ENCODE peak calls at places on chromosome X, in eight cellular contexts. One of them, this sample, is unnamed. For H3K4me1, the result is how much of the 10 kb centered on the place peaks cover.

GRCh38 chrX:25021132-25021498 is 5.3 kb upstream of the ARX start:
- DNase-seq in left ventricle myocardium inferior: no peak
- DNase-seq in lower lobe of right lung: no peak
- DNase-seq in fibroblast of lung: no peak
- DNase-seq in astrocyte: no peak
- DNase-seq in body of pancreas: no peak
- DNase-seq in testis: no peak
- DNase-seq in Peyer's patch: no peak
- DNase-seq in this sample: peak

GRCh38 chrX:53088136-53088974 is 5.6 kb upstream of the KANTR start:
- DNase-seq in left ventricle myocardium inferior: peak
- DNase-seq in lower lobe of right lung: peak
- DNase-seq in fibroblast of lung: peak
- DNase-seq in astrocyte: peak
- DNase-seq in body of pancreas: peak
- DNase-seq in testis: peak
- DNase-seq in Peyer's patch: peak
- DNase-seq in this sample: peak

GRCh38 chrX:46758163-46758955 is 559 bp downstream of the SLC9A7 start:
- DNase-seq in left ventricle myocardium inferior: no peak
- DNase-seq in lower lobe of right lung: no peak
- DNase-seq in fibroblast of lung: peak
- DNase-seq in astrocyte: no peak
- DNase-seq in body of pancreas: peak
- DNase-seq in testis: peak
- DNase-seq in Peyer's patch: peak
- DNase-seq in this sample: peak

GRCh38 chrX:55163171-55163570 is 57.0 kb upstream of the PAGE5 start:
- DNase-seq in left ventricle myocardium inferior: no peak
- DNase-seq in lower lobe of right lung: no peak
- DNase-seq in fibroblast of lung: no peak
- DNase-seq in astrocyte: no peak
- DNase-seq in body of pancreas: no peak
- DNase-seq in testis: no peak
- DNase-seq in Peyer's patch: no peak
- DNase-seq in this sample: no peak

GRCh38 chrX:41559662-41560061 is 112.5 kb downstream of the NYX start:
- DNase-seq in left ventricle myocardium inferior: no peak
- DNase-seq in lower lobe of right lung: no peak
- DNase-seq in fibroblast of lung: peak
- DNase-seq in astrocyte: peak
- DNase-seq in body of pancreas: no peak
- DNase-seq in testis: no peak
- DNase-seq in Peyer's patch: no peak
- DNase-seq in this sample: no peak

GRCh38 chrX:18873189-18873791 is 110.6 kb downstream of the PHKA2 start:
- DNase-seq in left ventricle myocardium inferior: no peak
- DNase-seq in lower lobe of right lung: no peak
- DNase-seq in fibroblast of lung: peak
- DNase-seq in astrocyte: peak
- DNase-seq in body of pancreas: no peak
- DNase-seq in testis: no peak
- DNase-seq in Peyer's patch: no peak
- DNase-seq in this sample: no peak

GRCh38 chrX:133054761-133055385 is 42.0 kb downstream of the USP26 start:
- DNase-seq in left ventricle myocardium inferior: no peak
- DNase-seq in lower lobe of right lung: no peak
- DNase-seq in fibroblast of lung: no peak
- DNase-seq in astrocyte: no peak
- DNase-seq in body of pancreas: no peak
- DNase-seq in testis: no peak
- DNase-seq in Peyer's patch: no peak
- DNase-seq in this sample: no peak

GRCh38 chrX:8147216-8147615 is 23.9 kb downstream of the VCX2 start:
- DNase-seq in left ventricle myocardium inferior: no peak
- DNase-seq in lower lobe of right lung: no peak
- DNase-seq in fibroblast of lung: peak
- DNase-seq in astrocyte: peak
- DNase-seq in body of pancreas: no peak
- DNase-seq in testis: no peak
- DNase-seq in Peyer's patch: no peak
- DNase-seq in this sample: no peak

GRCh38 chrX:40085714-40086113 is 12.0 kb downstream of the BCOR start:
- DNase-seq in left ventricle myocardium inferior: no peak
- DNase-seq in lower lobe of right lung: no peak
- DNase-seq in fibroblast of lung: no peak
- DNase-seq in astrocyte: no peak
- DNase-seq in body of pancreas: peak
- DNase-seq in testis: no peak
- DNase-seq in Peyer's patch: no peak
- DNase-seq in this sample: no peak

GRCh38 chrX:12702509-12703091 is 88.6 kb upstream of the PRPS2 start:
- DNase-seq in left ventricle myocardium inferior: no peak
- DNase-seq in lower lobe of right lung: no peak
- DNase-seq in fibroblast of lung: no peak
- DNase-seq in astrocyte: no peak
- DNase-seq in body of pancreas: no peak
- DNase-seq in testis: peak
- DNase-seq in Peyer's patch: no peak
- DNase-seq in this sample: no peak

GRCh38 chrX:133950214-133950613 is 35.2 kb downstream of the GPC3 start:
- DNase-seq in left ventricle myocardium inferior: no peak
- DNase-seq in lower lobe of right lung: no peak
- DNase-seq in fibroblast of lung: no peak
- DNase-seq in astrocyte: no peak
- DNase-seq in body of pancreas: no peak
- DNase-seq in testis: no peak
- DNase-seq in Peyer's patch: no peak
- DNase-seq in this sample: no peak

GRCh38 chrX:69158166-69159040 is 6.8 kb downstream of the PJA1 start:
- DNase-seq in left ventricle myocardium inferior: peak
- DNase-seq in lower lobe of right lung: no peak
- DNase-seq in fibroblast of lung: peak
- DNase-seq in astrocyte: peak
- DNase-seq in body of pancreas: peak
- DNase-seq in testis: peak
- DNase-seq in Peyer's patch: no peak
- DNase-seq in this sample: peak

GRCh38 chrX:19889582-19890342 is 2.4 kb upstream of the SH3KBP1 start:
- DNase-seq in left ventricle myocardium inferior: no peak
- DNase-seq in lower lobe of right lung: no peak
- DNase-seq in fibroblast of lung: peak
- DNase-seq in astrocyte: peak
- DNase-seq in body of pancreas: no peak
- DNase-seq in testis: peak
- DNase-seq in Peyer's patch: no peak
- DNase-seq in this sample: peak

GRCh38 chrX:47216393-47216925 is 2.0 kb upstream of the CDK16 start:
- DNase-seq in left ventricle myocardium inferior: no peak
- DNase-seq in lower lobe of right lung: no peak
- DNase-seq in fibroblast of lung: peak
- DNase-seq in astrocyte: no peak
- DNase-seq in body of pancreas: no peak
- DNase-seq in testis: no peak
- DNase-seq in Peyer's patch: no peak
- DNase-seq in this sample: no peak

GRCh38 chrX:75155454-75155829 is 641 bp downstream of the ABCB7 start:
- DNase-seq in left ventricle myocardium inferior: no peak
- DNase-seq in lower lobe of right lung: no peak
- DNase-seq in fibroblast of lung: peak
- DNase-seq in astrocyte: no peak
- DNase-seq in body of pancreas: no peak
- DNase-seq in testis: no peak
- DNase-seq in Peyer's patch: no peak
- DNase-seq in this sample: no peak

GRCh38 chrX:18353931-18354368 is 538 bp downstream of the SCML2 start:
- DNase-seq in left ventricle myocardium inferior: no peak
- DNase-seq in lower lobe of right lung: no peak
- DNase-seq in fibroblast of lung: no peak
- DNase-seq in astrocyte: no peak
- DNase-seq in body of pancreas: no peak
- DNase-seq in testis: peak
- DNase-seq in Peyer's patch: no peak
- DNase-seq in this sample: no peak

GRCh38 chrX:133985164-133986007 is at the start of gene GPC3:
- DNase-seq in left ventricle myocardium inferior: peak
- DNase-seq in lower lobe of right lung: peak
- DNase-seq in fibroblast of lung: peak
- DNase-seq in astrocyte: no peak
- DNase-seq in body of pancreas: peak
- DNase-seq in testis: peak
- DNase-seq in Peyer's patch: no peak
- DNase-seq in this sample: no peak

GRCh38 chrX:141903400-141904155 is at the start of gene MAGEC1:
- DNase-seq in left ventricle myocardium inferior: no peak
- DNase-seq in lower lobe of right lung: no peak
- DNase-seq in fibroblast of lung: no peak
- DNase-seq in astrocyte: no peak
- DNase-seq in body of pancreas: no peak
- DNase-seq in testis: peak
- DNase-seq in Peyer's patch: no peak
- DNase-seq in this sample: no peak

GRCh38 chrX:108268434-108269080 is 169.7 kb downstream of the COL4A6 start:
- DNase-seq in left ventricle myocardium inferior: no peak
- DNase-seq in lower lobe of right lung: no peak
- DNase-seq in fibroblast of lung: peak
- DNase-seq in astrocyte: peak
- DNase-seq in body of pancreas: peak
- DNase-seq in testis: no peak
- DNase-seq in Peyer's patch: no peak
- DNase-seq in this sample: peak

GRCh38 chrX:150198776-150199175 is 164.3 kb upstream of the MAMLD1 start:
- DNase-seq in left ventricle myocardium inferior: no peak
- DNase-seq in lower lobe of right lung: no peak
- DNase-seq in fibroblast of lung: peak
- DNase-seq in astrocyte: no peak
- DNase-seq in body of pancreas: no peak
- DNase-seq in testis: no peak
- DNase-seq in Peyer's patch: no peak
- DNase-seq in this sample: no peak

GRCh38 chrX:38458071-38458470 is 103.3 kb upstream of the TSPAN7 start:
- DNase-seq in left ventricle myocardium inferior: no peak
- DNase-seq in lower lobe of right lung: no peak
- DNase-seq in fibroblast of lung: no peak
- DNase-seq in astrocyte: no peak
- DNase-seq in body of pancreas: no peak
- DNase-seq in testis: no peak
- DNase-seq in Peyer's patch: no peak
- DNase-seq in this sample: no peak

DNA sequence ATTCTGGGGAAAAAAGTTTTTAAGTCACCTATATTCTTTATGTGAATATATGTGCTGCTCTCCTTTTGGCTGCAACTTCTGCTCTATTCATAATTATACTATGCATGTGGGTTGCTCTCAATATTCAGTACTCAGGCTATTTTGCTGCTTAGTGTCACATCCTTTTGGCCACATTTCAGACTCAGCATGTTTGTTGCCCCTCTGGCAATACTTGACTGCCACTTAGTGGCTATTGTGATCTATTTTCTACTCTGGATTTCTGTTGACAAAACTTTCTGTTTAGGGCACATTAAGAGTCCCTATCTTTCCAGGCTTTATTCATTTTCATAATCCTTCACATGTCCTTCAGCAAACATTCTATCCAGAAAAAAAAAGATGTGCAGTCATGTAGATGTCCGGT is 15.8 kb upstream of the CT45A1 start:
- DNase-seq in left ventricle myocardium inferior: no peak
- DNase-seq in lower lobe of right lung: no peak
- DNase-seq in fibroblast of lung: no peak
- DNase-seq in astrocyte: no peak
- DNase-seq in body of pancreas: no peak
- DNase-seq in testis: no peak
- DNase-seq in Peyer's patch: no peak
- DNase-seq in this sample: no peak
- TF ChIP-seq CTCF in left ventricle myocardium inferior: peak
- TF ChIP-seq CTCF in lower lobe of right lung: no peak
- TF ChIP-seq CTCF in fibroblast of lung: no peak
- TF ChIP-seq CTCF in astrocyte: no peak
- TF ChIP-seq CTCF in body of pancreas: no peak
- TF ChIP-seq CTCF in testis: no peak
- TF ChIP-seq CTCF in Peyer's patch: no peak
- TF ChIP-seq CTCF in this sample: no peak

GRCh38 chrX:2703991-2704369 is 12.9 kb downstream of the CD99 start:
- DNase-seq in left ventricle myocardium inferior: peak
- DNase-seq in lower lobe of right lung: no peak
- DNase-seq in fibroblast of lung: peak
- DNase-seq in astrocyte: peak
- DNase-seq in body of pancreas: no peak
- DNase-seq in testis: peak
- DNase-seq in Peyer's patch: no peak
- DNase-seq in this sample: no peak
- H3K4me1 ChIP-seq in left ventricle myocardium inferior: half or more
- H3K4me1 ChIP-seq in lower lobe of right lung: half or more
- H3K4me1 ChIP-seq in fibroblast of lung: under half
- H3K4me1 ChIP-seq in astrocyte: half or more
- H3K4me1 ChIP-seq in body of pancreas: half or more
- H3K4me1 ChIP-seq in testis: half or more
- H3K4me1 ChIP-seq in Peyer's patch: under half
- H3K4me1 ChIP-seq in this sample: under half

DNA sequence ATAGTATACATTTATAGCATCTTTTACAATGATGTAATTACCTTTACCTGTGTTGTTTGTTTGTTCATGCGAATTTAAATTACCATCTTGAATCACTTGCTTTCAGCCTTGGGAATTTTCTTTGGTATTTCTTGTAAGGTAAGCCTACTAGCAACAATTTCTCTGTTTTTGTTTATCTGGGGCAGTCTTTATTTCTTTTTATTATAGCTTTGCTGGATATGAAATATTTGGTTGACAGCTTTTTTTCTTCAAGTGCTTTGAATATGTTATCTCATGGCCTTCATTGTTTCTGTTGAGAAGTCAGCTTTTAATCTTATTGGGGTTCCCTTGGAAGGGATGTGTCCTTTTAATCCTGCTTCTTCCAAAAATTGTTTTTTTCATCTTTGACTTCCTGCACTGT is 292.8 kb upstream of the EDA2R start:
- DNase-seq in left ventricle myocardium inferior: no peak
- DNase-seq in lower lobe of right lung: no peak
- DNase-seq in fibroblast of lung: no peak
- DNase-seq in astrocyte: no peak
- DNase-seq in body of pancreas: no peak
- DNase-seq in testis: no peak
- DNase-seq in Peyer's patch: no peak
- DNase-seq in this sample: no peak
- TF ChIP-seq CTCF in left ventricle myocardium inferior: no peak
- TF ChIP-seq CTCF in lower lobe of right lung: no peak
- TF ChIP-seq CTCF in fibroblast of lung: no peak
- TF ChIP-seq CTCF in astrocyte: no peak
- TF ChIP-seq CTCF in body of pancreas: no peak
- TF ChIP-seq CTCF in testis: no peak
- TF ChIP-seq CTCF in Peyer's patch: no peak
- TF ChIP-seq CTCF in this sample: no peak

DNA sequence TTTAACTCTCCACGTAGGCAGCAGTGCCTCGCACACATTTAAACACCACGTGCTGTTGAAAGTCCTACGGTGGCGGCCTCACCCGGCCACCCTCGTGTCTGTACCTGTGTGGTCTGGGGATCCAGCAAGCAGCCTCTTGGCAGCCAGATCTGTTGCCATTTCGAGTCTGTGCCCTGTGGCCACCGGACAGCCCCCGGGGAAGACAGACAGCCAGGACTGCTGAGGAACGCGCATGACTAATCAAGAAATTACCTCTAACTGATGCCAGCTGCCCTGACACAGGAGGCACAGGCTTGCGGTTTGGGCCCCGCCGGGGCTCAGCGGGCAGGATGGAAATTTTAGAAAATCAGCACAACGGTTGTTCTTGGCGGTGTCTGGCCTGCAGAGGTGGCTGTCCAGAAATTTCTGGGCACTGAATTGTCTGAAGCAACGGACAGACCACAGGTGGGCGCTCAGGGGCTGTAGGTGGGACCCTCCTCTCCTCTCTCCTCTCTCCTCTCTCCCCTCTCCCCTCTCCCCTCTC is 15.6 kb upstream of the ASMTL start:
- DNase-seq in left ventricle myocardium inferior: no peak
- DNase-seq in lower lobe of right lung: no peak
- DNase-seq in fibroblast of lung: peak
- DNase-seq in astrocyte: peak
- DNase-seq in body of pancreas: no peak
- DNase-seq in testis: peak
- DNase-seq in Peyer's patch: peak
- DNase-seq in this sample: no peak
- H3K4me1 ChIP-seq in left ventricle myocardium inferior: under half
- H3K4me1 ChIP-seq in lower lobe of right lung: under half
- H3K4me1 ChIP-seq in fibroblast of lung: under half
- H3K4me1 ChIP-seq in astrocyte: under half
- H3K4me1 ChIP-seq in body of pancreas: under half
- H3K4me1 ChIP-seq in testis: under half
- H3K4me1 ChIP-seq in Peyer's patch: under half
- H3K4me1 ChIP-seq in this sample: under half

This sample was measured in adrenal gland.